ENCODE peak calls at places on chromosome 12, in six cellular contexts. J, V, H, X, R and F are unnamed samples.

GRCh38 chr12:99658950-99659349 is 11.4 kb downstream of the GARIN6 start:
- DNase-seq in V (no peak), J (no peak), X (no peak), R (no peak), H (no peak), F (peak; percentile 11)

GRCh38 chr12:53696285-53696654 is 20.4 kb upstream of the ATP5MC2 start:
- DNase-seq in H (peak; percentile 96), V (peak; percentile 63), R (no peak), X (peak; percentile 86), J (peak; percentile 85), F (peak; percentile 53)

GRCh38 chr12:57093412-57094193 is 4.7 kb downstream of the NAB2 start:
- DNase-seq in R (peak; percentile 71), X (no peak), H (peak; percentile 94), J (peak; percentile 67), V (peak; percentile 66), F (no peak)

GRCh38 chr12:107411792-107412535 is 273.6 kb upstream of the PWP1 start:
- DNase-seq in J (no peak), V (no peak), R (no peak), X (peak; percentile 72), H (no peak), F (no peak)

GRCh38 chr12:48198619-48198973 is 4.5 kb downstream of the OR10AD1 start:
- DNase-seq in H (no peak), J (peak; percentile 32), R (no peak), V (no peak), X (no peak), F (no peak)

GRCh38 chr12:7695159-7695930 is at the start of gene GDF3:
- DNase-seq in J (peak; percentile 28), V (no peak), R (no peak), X (no peak), H (peak; percentile 87), F (no peak)

GRCh38 chr12:107309020-107309419 is 215.7 kb upstream of the CRY1 start:
- DNase-seq in R (no peak), X (no peak), J (no peak), V (no peak), H (peak; percentile 56), F (no peak)

GRCh38 chr12:114409796-114410520 is 4.0 kb upstream of the TBX5 start:
- DNase-seq in H (peak; percentile 51), J (no peak), V (no peak), X (no peak), R (no peak), F (no peak)

GRCh38 chr12:75722714-75723200 is 211.3 kb upstream of the KRR1 start:
- DNase-seq in J (peak; percentile 67), V (no peak), X (no peak), R (peak; percentile 19), H (no peak), F (peak; percentile 92)

GRCh38 chr12:122537021-122537420 is 10.0 kb downstream of the KNTC1 start:
- DNase-seq in X (no peak), H (peak; percentile 68), V (no peak), R (no peak), J (no peak), F (no peak)

GRCh38 chr12:49049566-49050224 is 10.9 kb downstream of the KMT2D start:
- DNase-seq in J (no peak), X (no peak), R (no peak), V (peak; percentile 33), H (no peak), F (peak; percentile 45)

GRCh38 chr12:31773867-31774266 is 45.0 kb upstream of the AMN1 start:
- DNase-seq in H (no peak), J (peak; percentile 17), X (no peak), R (no peak), V (no peak), F (no peak)

DNA sequence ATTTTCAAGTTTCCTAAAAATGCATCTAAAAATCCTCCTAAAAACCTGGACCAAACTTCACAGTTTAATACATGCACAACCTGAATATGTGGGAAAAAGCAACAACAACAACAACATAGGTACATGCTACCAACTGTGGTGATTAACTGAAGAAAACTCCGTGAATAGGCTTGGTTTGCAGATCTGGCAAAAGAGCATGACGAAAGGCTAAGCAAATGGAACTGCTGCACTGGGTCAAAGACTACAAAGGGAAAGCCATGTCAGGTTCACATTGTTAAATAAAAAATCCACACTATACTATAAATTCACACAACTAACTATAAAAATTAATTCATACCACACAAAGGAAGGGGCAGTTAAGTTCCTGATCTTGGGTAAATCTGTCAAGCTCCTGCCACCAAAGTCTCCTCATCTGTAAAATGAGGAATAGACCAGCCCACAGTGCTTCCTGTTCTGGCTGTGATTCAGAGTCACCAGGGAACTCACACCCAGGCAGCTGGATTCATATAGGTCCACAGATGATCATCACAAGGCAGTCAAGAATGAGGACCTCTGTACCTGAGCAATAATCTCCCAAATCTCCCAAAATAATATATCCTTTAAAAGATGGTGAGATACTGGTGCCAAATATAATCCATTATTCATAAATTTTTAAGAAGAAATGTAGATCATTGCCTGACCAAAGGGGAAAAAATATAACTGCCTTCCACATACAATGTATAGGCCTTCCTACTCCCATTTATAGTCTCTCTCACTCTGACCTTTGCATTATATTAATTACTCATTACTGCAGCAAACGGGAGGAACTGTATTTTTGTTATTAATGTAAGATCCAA is 7.0 kb downstream of the CORO1C start:
- DNase-seq in H (no peak), J (peak; percentile 52), X (no peak), R (no peak), V (no peak), F (no peak)
- H3K4me3 ChIP-seq in H (no peak overlapping the region), J (no peak overlapping the region), X (no peak overlapping the region), R (no peak overlapping the region), V (no peak overlapping the region), F (no peak overlapping the region)

GRCh38 chr12:120115066-120115465 is 1.5 kb downstream of the RAB35 start:
- DNase-seq in R (no peak), H (no peak), J (no peak), X (no peak), V (no peak), F (peak; percentile 75)
- H3K4me3 ChIP-seq in R (peak overlapping the region; percentile 79), H (peak overlapping the region; percentile 92), J (no peak overlapping the region), X (no peak overlapping the region), V (peak overlapping the region; percentile 66), F (peak overlapping the region; percentile 89)

DNA sequence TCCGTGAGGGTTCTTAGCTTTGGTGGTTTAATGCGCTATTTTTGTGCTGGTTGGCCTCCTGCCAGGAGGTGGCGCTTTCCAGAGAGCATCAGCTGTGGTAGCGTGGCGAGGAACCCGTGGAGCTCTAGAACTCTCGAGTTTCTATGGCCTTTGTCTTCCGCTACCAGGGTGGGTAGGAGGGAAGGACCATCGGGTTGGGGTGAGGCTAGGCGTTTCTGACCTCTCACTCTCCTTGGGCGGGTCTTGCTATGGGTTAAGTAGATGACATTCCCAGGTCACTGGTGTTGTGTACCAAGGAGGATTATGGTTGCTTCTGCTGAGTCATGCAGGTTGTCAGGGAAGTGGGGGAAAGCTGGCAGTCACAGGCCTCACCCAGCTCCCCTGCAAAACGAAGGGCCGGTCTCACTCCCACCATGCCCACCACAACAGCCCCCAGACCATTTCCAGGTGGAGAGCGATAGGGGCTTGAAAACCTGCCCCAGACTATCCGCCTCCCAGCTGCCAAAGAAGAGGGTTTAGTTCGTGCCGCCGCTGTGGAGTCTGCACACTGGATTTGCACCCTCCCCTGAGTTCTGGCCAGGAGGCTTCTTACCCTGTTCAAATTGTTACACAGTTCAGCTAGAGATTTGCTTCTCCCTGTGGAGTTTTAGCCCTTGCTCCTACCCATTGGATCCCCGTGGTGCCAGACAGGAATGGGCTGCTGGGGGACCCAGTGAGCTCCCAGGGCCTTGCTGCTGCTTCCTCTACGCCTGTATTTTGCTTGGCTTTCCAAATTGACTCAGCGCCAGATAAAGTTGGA is 21.9 kb downstream of the RNFT2 start:
- DNase-seq in H (peak; percentile 90), X (no peak), J (no peak), R (no peak), V (no peak), F (no peak)
- H3K4me3 ChIP-seq in H (no peak overlapping the region), X (no peak overlapping the region), J (no peak overlapping the region), R (peak overlapping the region; percentile 67), V (peak overlapping the region; percentile 6), F (no peak overlapping the region)

GRCh38 chr12:24821691-24822090 is 127.2 kb downstream of the BCAT1 start:
- DNase-seq in R (no peak), X (no peak), H (no peak), J (no peak), V (no peak), F (peak; percentile 35)
- H3K4me3 ChIP-seq in R (no peak overlapping the region), X (no peak overlapping the region), H (no peak overlapping the region), J (no peak overlapping the region), V (no peak overlapping the region), F (peak overlapping the region; percentile 1)

DNA sequence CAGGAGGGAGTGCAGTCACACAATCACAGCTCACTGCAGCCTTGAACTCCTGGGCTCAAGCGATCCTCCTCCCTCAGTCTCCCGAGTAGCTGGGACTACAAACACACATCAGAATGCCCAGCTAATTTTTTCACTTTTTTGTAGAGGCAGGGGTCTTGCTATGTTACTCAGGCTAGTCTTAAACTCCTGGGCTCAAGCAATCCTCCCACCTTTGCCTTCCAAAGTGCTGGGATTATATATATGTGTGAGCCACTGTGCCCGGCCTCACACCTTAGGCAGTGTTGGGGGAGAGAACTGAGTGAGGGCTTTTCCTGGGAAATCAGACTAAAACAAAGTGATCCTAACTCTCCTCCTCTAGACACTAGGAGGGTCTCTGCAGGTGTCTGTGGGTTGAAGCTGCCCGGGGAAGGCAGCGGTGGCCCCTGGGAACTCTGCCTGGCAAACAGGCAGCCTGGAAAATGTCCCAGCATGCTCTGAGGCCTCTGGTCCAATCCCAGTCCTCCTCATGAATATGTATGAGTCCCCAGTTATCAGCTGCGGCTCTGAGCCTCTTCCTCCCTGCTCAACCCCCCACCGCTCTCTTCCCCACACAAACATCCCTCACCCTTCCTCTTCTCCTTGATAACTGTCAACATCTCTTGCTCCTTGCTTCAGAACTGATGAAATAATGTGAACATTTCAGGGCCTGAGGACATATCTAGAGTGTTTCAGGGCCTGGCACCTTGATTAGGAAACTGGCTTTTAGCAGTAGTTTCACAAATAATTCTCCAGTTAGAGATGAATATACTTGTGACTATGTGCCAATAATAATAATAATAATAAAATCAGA is 7.9 kb upstream of the NAA25 start:
- DNase-seq in J (peak; percentile 80), H (peak; percentile 98), V (peak; percentile 64), R (no peak), X (no peak), F (peak; percentile 53)
- H3K4me3 ChIP-seq in J (no peak overlapping the region), H (peak overlapping the region; percentile 67), V (no peak overlapping the region), R (peak overlapping the region; percentile 46), X (no peak overlapping the region), F (no peak overlapping the region)